ENCODE peak calls at places on chromosomes 3 and 15, in seven cellular contexts. H, P, Y, O, A, J and B are unnamed samples.

GRCh38 chr15:34896183-34896582 is 73.4 kb downstream of the AQR start:
- DNase-seq in H (no peak), P (no peak), Y (no peak), O (no peak), A (no peak), J (no peak), B (no peak)

GRCh38 chr3:46027736-46028397 is 584 bp upstream of the XCR1 start:
- DNase-seq in H (no peak), P (no peak), Y (peak; percentile 16), O (no peak), A (no peak), J (no peak), B (no peak)

GRCh38 chr3:138493804-138494606 is 59.6 kb downstream of the ESYT3 start:
- DNase-seq in H (no peak), P (no peak), Y (no peak), O (no peak), A (no peak), J (no peak), B (no peak)

GRCh38 chr3:3799173-3800075 is at the start of gene LRRN1:
- DNase-seq in H (peak; percentile 95), P (peak; percentile 69), Y (no peak), O (no peak), A (no peak), J (no peak), B (peak; percentile 94)

GRCh38 chr3:182583545-182583944 is 209.8 kb upstream of the ATP11B start:
- DNase-seq in H (no peak), P (no peak), Y (no peak), O (no peak), A (no peak), J (no peak), B (no peak)

GRCh38 chr3:69423756-69424155 is 37.9 kb upstream of the FRMD4B start:
- DNase-seq in H (no peak), P (no peak), Y (no peak), O (no peak), A (no peak), J (no peak), B (no peak)

GRCh38 chr15:49439678-49440375 is 16.8 kb downstream of the FGF7 start:
- DNase-seq in H (no peak), P (no peak), Y (no peak), O (no peak), A (no peak), J (no peak), B (no peak)

GRCh38 chr3:23810342-23811116 is 4.8 kb downstream of the UBE2E1 start:
- DNase-seq in H (peak; percentile 87), P (peak; percentile 59), Y (no peak), O (no peak), A (peak; percentile 50), J (peak; percentile 41), B (peak; percentile 65)

GRCh38 chr3:38533285-38533994 is 37.3 kb downstream of the EXOG start:
- DNase-seq in H (peak; percentile 63), P (no peak), Y (no peak), O (no peak), A (peak; percentile 24), J (no peak), B (no peak)

GRCh38 chr15:68303560-68304436 is 26.3 kb downstream of the FEM1B start:
- DNase-seq in H (no peak), P (no peak), Y (no peak), O (no peak), A (no peak), J (no peak), B (no peak)

GRCh38 chr3:142977399-142977728 is 13.9 kb upstream of the PAQR9 start:
- DNase-seq in H (no peak), P (no peak), Y (no peak), O (no peak), A (peak; percentile 39), J (no peak), B (no peak)

GRCh38 chr15:65766422-65767263 is 25.4 kb downstream of the DENND4A start:
- DNase-seq in H (no peak), P (no peak), Y (no peak), O (no peak), A (no peak), J (peak; percentile 43), B (peak; percentile 3)

GRCh38 chr3:144516029-144516428 is 544.4 kb downstream of the DIPK2A start:
- DNase-seq in H (no peak), P (no peak), Y (no peak), O (no peak), A (no peak), J (no peak), B (no peak)

GRCh38 chr3:113286524-113286923 is 75.2 kb downstream of the BOC start:
- DNase-seq in H (no peak), P (no peak), Y (no peak), O (no peak), A (no peak), J (no peak), B (no peak)

GRCh38 chr3:64815691-64816225 is 128.0 kb upstream of the ADAMTS9 start:
- DNase-seq in H (peak; percentile 8), P (no peak), Y (no peak), O (no peak), A (no peak), J (no peak), B (no peak)

GRCh38 chr3:148957586-148957985 is 33.8 kb upstream of the GYG1 start:
- DNase-seq in H (no peak), P (peak; percentile 49), Y (peak; percentile 8), O (no peak), A (peak; percentile 12), J (peak; percentile 37), B (peak; percentile 50)

GRCh38 chr15:39443659-39444219 is 137.1 kb upstream of the THBS1 start:
- DNase-seq in H (no peak), P (no peak), Y (no peak), O (no peak), A (no peak), J (no peak), B (no peak)

GRCh38 chr3:87949189-87949878 is 109.5 kb downstream of the CGGBP1 start:
- DNase-seq in H (no peak), P (no peak), Y (no peak), O (peak; percentile 67), A (no peak), J (no peak), B (no peak)

GRCh38 chr3:122682016-122682374 is 1.4 kb downstream of the PARP14 start:
- DNase-seq in H (no peak), P (no peak), Y (no peak), O (no peak), A (no peak), J (no peak), B (no peak)

GRCh38 chr15:74043425-74044266 is 38.7 kb downstream of the GOLGA6A start:
- DNase-seq in H (no peak), P (no peak), Y (no peak), O (no peak), A (peak; percentile 8), J (no peak), B (no peak)

GRCh38 chr3:178088930-178089329 is 447.3 kb upstream of the KCNMB2 start:
- DNase-seq in H (no peak), P (no peak), Y (no peak), O (no peak), A (no peak), J (no peak), B (no peak)

DNA sequence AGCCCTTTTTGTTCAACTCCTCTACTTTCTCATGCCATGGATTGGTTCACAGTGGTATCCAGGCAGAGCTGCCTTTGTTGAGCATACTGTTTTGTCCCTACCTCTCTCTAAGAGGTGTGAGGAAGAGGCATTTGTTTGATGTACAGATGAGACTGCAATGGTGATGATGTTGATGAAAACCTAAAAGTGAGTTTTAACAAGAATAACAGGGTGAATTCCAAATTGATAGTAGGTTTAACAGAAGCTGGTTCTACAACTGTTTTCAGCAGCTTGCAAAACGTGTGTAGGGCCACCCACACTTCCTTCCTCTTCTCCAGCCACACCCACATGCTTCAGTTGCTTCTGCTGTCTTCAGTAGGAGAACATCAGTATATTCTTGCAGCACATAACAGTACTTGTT is 10.2 kb downstream of the SNRK start:
- DNase-seq in H (no peak), P (no peak), Y (no peak), O (no peak), A (peak; percentile 5), J (no peak), B (no peak)
- TF ChIP-seq JUND in H (no peak), P (no peak), Y (no peak), O (no peak), A (no peak), J (no peak), B (no peak)

GRCh38 chr3:33885496-33885895 is 87.1 kb downstream of the PDCD6IP start:
- DNase-seq in H (no peak), P (no peak), Y (no peak), O (no peak), A (no peak), J (no peak), B (no peak)

GRCh38 chr3:33883538-33884203 is 85.2 kb downstream of the PDCD6IP start:
- DNase-seq in H (peak; percentile 32), P (no peak), Y (peak; percentile 23), O (no peak), A (peak; percentile 63), J (peak; percentile 39), B (peak; percentile 11)

GRCh38 chr3:33884204-33884561 is 85.8 kb downstream of the PDCD6IP start:
- DNase-seq in H (no peak), P (no peak), Y (no peak), O (no peak), A (peak; percentile 73), J (peak; percentile 26), B (peak; percentile 62)

GRCh38 chr3:33886015-33886414 is 87.6 kb downstream of the PDCD6IP start:
- DNase-seq in H (no peak), P (no peak), Y (no peak), O (no peak), A (no peak), J (no peak), B (no peak)

DNA sequence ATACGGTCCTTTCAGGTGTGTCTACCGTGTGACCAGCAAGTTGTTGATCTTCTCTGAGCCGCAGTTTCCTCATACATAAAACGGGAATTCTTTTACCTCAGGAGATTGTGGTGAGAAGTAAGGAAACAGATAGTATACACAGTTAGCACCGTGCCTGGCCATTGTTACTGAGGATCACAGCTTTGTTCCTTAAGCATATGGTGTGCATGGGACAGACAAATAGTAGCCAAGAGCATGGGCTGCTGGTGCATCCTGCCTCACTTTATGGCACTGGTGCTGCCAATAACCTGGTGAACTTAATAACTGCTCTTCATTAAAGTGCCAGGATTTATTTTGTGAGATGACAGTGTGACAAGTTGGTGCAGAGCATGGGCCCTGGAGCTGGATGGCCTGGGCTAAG is 86.3 kb downstream of the PDCD6IP start:
- DNase-seq in H (no peak), P (no peak), Y (no peak), O (no peak), A (no peak), J (no peak), B (no peak)
- TF ChIP-seq JUND in H (no peak), P (no peak), Y (no peak), O (no peak), A (no peak), J (no peak), B (no peak)

GRCh38 chr3:11475324-11475723 is 168.4 kb downstream of the VGLL4 start:
- DNase-seq in H (no peak), P (no peak), Y (no peak), O (no peak), A (no peak), J (no peak), B (no peak)
- TF ChIP-seq JUND in H (no peak), P (no peak), Y (no peak), O (no peak), A (no peak), J (no peak), B (no peak)

DNA sequence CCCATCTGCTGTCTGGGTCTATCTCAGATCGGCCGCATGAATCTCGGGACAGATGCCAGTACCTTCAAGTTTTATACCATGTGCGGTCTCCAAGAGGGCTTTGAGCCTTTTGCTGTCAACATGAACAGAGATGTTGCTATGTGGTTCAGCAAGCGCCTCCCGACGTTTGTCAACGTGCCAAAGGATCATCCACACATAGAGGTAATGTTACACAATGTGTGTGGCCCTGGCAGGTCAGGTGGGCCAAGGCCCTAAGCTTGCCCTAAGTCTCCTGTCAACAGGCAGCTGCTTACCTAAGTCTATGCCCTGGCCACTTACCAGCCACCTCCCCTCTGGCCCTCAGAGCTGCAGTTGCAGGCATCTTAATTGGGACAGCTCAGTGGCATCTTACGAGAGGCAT is 324.0 kb upstream of the CHRM5 start:
- DNase-seq in H (no peak), P (no peak), Y (no peak), O (no peak), A (no peak), J (no peak), B (no peak)
- TF ChIP-seq JUND in H (no peak), P (no peak), Y (no peak), O (no peak), A (no peak), J (no peak), B (no peak)